ENCODE peak calls at places on chromosome 17, in six cellular contexts. O is mesendoderm, V is IMR-90, R is H9, J is mesenchymal stem cell, Q is H1. H is an unnamed sample.

GRCh38 chr17:8109669-8110455 is 8.5 kb downstream of the ALOXE3 start:
- DNase-seq in O (peak), V (no peak), R (peak), J (no peak), Q (no peak), H (peak)

GRCh38 chr17:39152134-39152884 is 872 bp upstream of the PLXDC1 start:
- DNase-seq in O (no peak), V (no peak), R (no peak), J (no peak), Q (no peak), H (peak)

GRCh38 chr17:78883090-78883532 is 19.9 kb downstream of the CEP295NL start:
- DNase-seq in O (peak), V (peak), R (no peak), J (peak), Q (no peak), H (no peak)

GRCh38 chr17:73015722-73016276 is 76.7 kb downstream of the SLC39A11 start:
- DNase-seq in O (no peak), V (no peak), R (no peak), J (no peak), Q (no peak), H (no peak)

GRCh38 chr17:77011173-77012011 is 129.4 kb upstream of the SEC14L1 start:
- DNase-seq in O (peak), V (peak), R (peak), J (peak), Q (no peak), H (no peak)

GRCh38 chr17:9529033-9529748 is 46.4 kb downstream of the STX8 start:
- DNase-seq in O (peak), V (peak), R (no peak), J (peak), Q (no peak), H (no peak)

GRCh38 chr17:46815474-46816353 is 2.8 kb downstream of the WNT3 start:
- DNase-seq in O (no peak), V (no peak), R (peak), J (no peak), Q (no peak), H (no peak)

GRCh38 chr17:8001976-8002645 is at the start of gene GUCY2D:
- DNase-seq in O (no peak), V (no peak), R (peak), J (no peak), Q (no peak), H (no peak)

GRCh38 chr17:78839762-78840529 is 668 bp downstream of the USP36 start:
- DNase-seq in O (peak), V (peak), R (peak), J (peak), Q (no peak), H (peak)

GRCh38 chr17:29390856-29391631 is 881 bp downstream of the TAOK1 start:
- DNase-seq in O (peak), V (peak), R (peak), J (peak), Q (no peak), H (no peak)

GRCh38 chr17:40540448-40540847 is 24.8 kb downstream of the CCR7 start:
- DNase-seq in O (peak), V (no peak), R (no peak), J (no peak), Q (no peak), H (no peak)

GRCh38 chr17:74513987-74514631 is 17.2 kb downstream of the CD300LB start:
- DNase-seq in O (peak), V (peak), R (peak), J (peak), Q (no peak), H (peak)

GRCh38 chr17:17781591-17782424 is 55.0 kb downstream of the SREBF1 start:
- DNase-seq in O (peak), V (peak), R (peak), J (peak), Q (no peak), H (peak)

GRCh38 chr17:1077536-1078061 is 80.7 kb downstream of the TIMM22 start:
- DNase-seq in O (no peak), V (no peak), R (peak), J (no peak), Q (no peak), H (no peak)

GRCh38 chr17:75502072-75502745 is 13.1 kb downstream of the CASKIN2 start:
- DNase-seq in O (no peak), V (no peak), R (no peak), J (no peak), Q (no peak), H (no peak)

GRCh38 chr17:82446649-82447048 is 3.9 kb downstream of the CYBC1 start:
- DNase-seq in O (no peak), V (no peak), R (no peak), J (no peak), Q (no peak), H (no peak)

GRCh38 chr17:82449883-82450356 is 632 bp downstream of the CYBC1 start:
- DNase-seq in O (no peak), V (no peak), R (no peak), J (no peak), Q (no peak), H (no peak)

GRCh38 chr17:82452162-82452561 is 1.6 kb upstream of the CYBC1 start:
- DNase-seq in O (no peak), V (no peak), R (no peak), J (no peak), Q (no peak), H (no peak)

GRCh38 chr17:82449136-82449882 is 1.2 kb downstream of the CYBC1 start:
- DNase-seq in O (peak), V (no peak), R (peak), J (no peak), Q (no peak), H (no peak)

GRCh38 chr17:82450357-82451106 is at the start of gene CYBC1:
- DNase-seq in O (peak), V (peak), R (peak), J (peak), Q (no peak), H (peak)
- H2BK5ac ChIP-seq in O (no peak), V (peak), R (no peak), J (peak), Q (peak), H (peak)

GRCh38 chr17:58870747-58871146 is 115.1 kb downstream of the PPM1E start:
- DNase-seq in O (peak), V (no peak), R (no peak), J (no peak), Q (no peak), H (no peak)
- H2BK15ac ChIP-seq in O (no peak), V (no peak), R (no peak), J (no peak), Q (no peak), H (no peak)

GRCh38 chr17:62805234-62805633 is 2.9 kb downstream of the MARCHF10 start:
- DNase-seq in O (no peak), V (peak), R (no peak), J (no peak), Q (no peak), H (no peak)
- H2BK5ac ChIP-seq in O (no peak), V (peak), R (no peak), J (no peak), Q (no peak), H (no peak)

GRCh38 chr17:81241648-81242420 is 2.7 kb downstream of the NDUFAF8 start:
- DNase-seq in O (peak), V (peak), R (peak), J (peak), Q (peak), H (peak)
- H2BK15ac ChIP-seq in O (no peak), V (no peak), R (no peak), J (no peak), Q (no peak), H (no peak)

DNA sequence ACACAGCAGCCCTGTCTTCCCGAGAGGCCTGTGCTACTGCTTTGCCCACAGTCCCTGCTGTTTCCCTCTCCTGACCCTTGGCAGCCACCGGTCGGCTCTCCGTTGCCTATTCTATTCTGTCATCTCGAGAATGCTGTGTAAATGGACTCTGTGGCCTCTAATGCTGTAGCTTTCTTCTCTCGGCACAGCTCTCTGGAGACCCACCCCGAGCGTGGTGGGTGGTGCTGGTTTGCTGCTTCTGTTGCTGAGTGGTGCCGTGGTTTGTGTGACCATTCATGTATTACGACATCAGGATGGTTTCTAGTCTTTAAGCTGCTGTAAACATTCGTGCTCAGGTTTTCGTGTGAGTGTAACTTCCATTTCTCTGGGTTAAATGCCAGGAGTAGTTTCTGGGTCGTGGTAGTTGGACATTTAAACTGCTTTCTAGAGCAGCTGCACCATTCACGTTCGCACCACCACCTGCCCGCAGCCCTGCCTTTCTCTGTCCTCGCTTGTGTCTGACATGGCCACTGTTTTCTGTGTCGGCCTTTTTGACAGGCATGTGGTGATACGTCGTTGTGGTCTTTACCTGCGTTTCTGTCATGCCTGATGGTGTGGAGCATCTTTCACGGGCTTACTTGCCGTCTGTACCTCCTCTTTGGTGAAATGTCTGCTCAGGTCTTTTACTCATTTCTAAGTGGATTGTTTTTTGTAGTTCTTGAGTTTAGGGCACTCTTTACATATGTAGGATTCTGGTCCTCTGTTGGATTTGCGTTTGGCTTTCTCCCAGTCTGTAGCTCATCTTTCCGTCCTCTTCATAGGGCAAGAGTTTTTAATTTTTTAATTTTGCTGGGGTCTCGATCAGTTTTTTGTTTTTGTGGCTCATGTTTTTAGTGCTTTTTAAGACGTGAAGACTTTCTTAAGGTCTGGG is 47.7 kb upstream of the ZNF750 start:
- DNase-seq in O (no peak), V (peak), R (no peak), J (peak), Q (no peak), H (no peak)
- H2BK5ac ChIP-seq in O (no peak), V (peak), R (no peak), J (no peak), Q (no peak), H (no peak)

GRCh38 chr17:27871407-27871806 is 21.8 kb downstream of the LYRM9 start:
- DNase-seq in O (no peak), V (no peak), R (no peak), J (no peak), Q (no peak), H (no peak)
- H2BK15ac ChIP-seq in O (no peak), V (no peak), R (no peak), J (no peak), Q (no peak), H (no peak)

GRCh38 chr17:81329279-81329926 is 34.3 kb upstream of the SLC38A10 start:
- DNase-seq in O (peak), V (peak), R (peak), J (peak), Q (no peak), H (no peak)

GRCh38 chr17:81329927-81330883 is 35.1 kb upstream of the SLC38A10 start:
- DNase-seq in O (peak), V (no peak), R (peak), J (peak), Q (no peak), H (no peak)

GRCh38 chr17:81328489-81328888 is 33.4 kb upstream of the SLC38A10 start:
- DNase-seq in O (no peak), V (no peak), R (no peak), J (no peak), Q (no peak), H (no peak)

GRCh38 chr17:81330884-81331245 is 35.8 kb upstream of the SLC38A10 start:
- DNase-seq in O (no peak), V (no peak), R (no peak), J (no peak), Q (no peak), H (no peak)

GRCh38 chr17:81328925-81329278 is 33.8 kb upstream of the SLC38A10 start:
- DNase-seq in O (peak), V (no peak), R (no peak), J (peak), Q (no peak), H (no peak)
- H2BK5ac ChIP-seq in O (no peak), V (no peak), R (no peak), J (no peak), Q (peak), H (peak)

GRCh38 chr17:50721194-50722010 is 2.0 kb downstream of the LUC7L3 start:
- DNase-seq in O (no peak), V (no peak), R (no peak), J (peak), Q (no peak), H (no peak)
- H2BK15ac ChIP-seq in O (no peak), V (no peak), R (no peak), J (no peak), Q (no peak), H (no peak)

H was measured in neuronal stem cell.